ENCODE peak calls at places on chromosomes 3 and 15, in four cellular contexts. Z is pancreas, T is left lung, V is esophagus muscularis mucosa. L is an unnamed sample.

GRCh38 chr3:11548721-11549131 is 95.0 kb downstream of the VGLL4 start:
- DNase-seq in Z (no peak), V (no peak), T (no peak), L (no peak)

GRCh38 chr15:40863660-40864285 is 10.3 kb downstream of the RHOV start:
- DNase-seq in Z (no peak), T (no peak), V (no peak), L (no peak)

GRCh38 chr15:76912430-76912829 is 7.3 kb upstream of the SCAPER start:
- DNase-seq in Z (no peak), T (no peak), V (no peak), L (no peak)

GRCh38 chr15:42101861-42102260 is 7.5 kb upstream of the PLA2G4D start:
- DNase-seq in Z (no peak), V (no peak), T (no peak), L (no peak)

GRCh38 chr3:194390835-194391234 is 8.2 kb downstream of the GP5 start:
- DNase-seq in V (no peak), T (no peak), Z (no peak), L (no peak)

GRCh38 chr3:152320201-152320617 is 51.5 kb downstream of the MBNL1 start:
- DNase-seq in Z (no peak), V (no peak), T (no peak), L (no peak)

GRCh38 chr3:64063207-64063981 is 40.1 kb upstream of the PSMD6 start:
- DNase-seq in V (peak; percentile 17), T (no peak), Z (no peak), L (no peak)

GRCh38 chr15:29799859-29800258 is 22.4 kb downstream of the TJP1 start:
- DNase-seq in Z (no peak), T (no peak), V (no peak), L (no peak)

GRCh38 chr3:54556630-54557029 is 371.2 kb downstream of the LRTM1 start:
- DNase-seq in Z (no peak), V (no peak), T (no peak), L (no peak)

GRCh38 chr3:78689378-78689777 is 1078.4 kb downstream of the ROBO1 start:
- DNase-seq in T (no peak), V (no peak), Z (no peak), L (no peak)

GRCh38 chr3:169699536-169700050 is 36.1 kb upstream of the MECOM start:
- DNase-seq in Z (peak; percentile 19), V (peak; percentile 95), T (no peak), L (no peak)

DNA sequence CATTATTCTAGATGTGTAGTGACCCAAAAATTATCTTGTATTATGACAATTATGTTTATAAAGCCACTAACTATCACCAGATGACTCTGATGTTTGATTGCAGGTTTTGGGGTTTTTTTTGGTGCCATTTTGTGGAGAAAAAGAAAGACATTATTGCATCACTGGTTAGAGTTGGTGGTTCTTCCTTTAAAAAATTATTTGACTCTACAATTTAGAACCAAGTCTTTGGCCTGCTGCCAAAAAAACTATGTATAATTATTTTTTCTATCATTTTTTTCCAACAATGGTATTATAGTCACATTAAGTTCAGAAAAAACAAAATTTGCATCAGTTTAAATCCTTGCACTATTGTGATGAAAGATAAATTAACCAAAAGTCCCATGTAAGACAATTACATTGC is 258.6 kb upstream of the GRM7 start:
- DNase-seq in T (no peak), V (no peak), Z (no peak), L (no peak)
- TF ChIP-seq CTCF in T (no peak), V (no peak), Z (no peak), L (no peak)

DNA sequence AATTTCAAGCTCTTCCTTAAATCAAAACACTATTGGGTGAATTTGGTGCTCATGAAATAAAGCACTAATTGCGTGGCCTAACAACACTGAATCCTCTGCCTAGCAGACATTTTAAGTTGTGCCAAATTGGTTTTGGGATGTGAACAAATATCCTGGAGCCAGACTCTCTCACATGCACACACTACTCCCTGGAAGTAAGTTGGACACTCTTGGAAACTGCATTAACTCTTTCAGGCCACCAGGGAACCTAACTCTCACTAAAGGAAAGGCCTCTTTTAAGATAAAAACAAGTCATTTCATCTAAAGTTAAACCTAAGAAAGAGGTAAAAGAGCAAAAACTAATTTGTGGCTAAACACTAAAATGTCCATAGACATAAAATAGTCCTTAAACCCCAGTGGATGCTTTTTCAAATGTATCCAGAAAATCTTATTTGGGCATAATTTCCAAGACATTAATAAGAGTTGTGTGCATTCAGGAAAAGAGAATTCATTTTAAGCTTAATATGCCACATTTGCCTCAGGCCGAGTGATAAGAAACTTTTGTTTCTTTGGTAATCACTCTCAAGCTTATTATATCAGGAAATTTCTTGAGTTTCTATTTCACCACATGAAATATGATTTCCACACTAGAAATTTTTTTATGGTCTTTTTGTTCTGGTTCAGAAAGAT is 61.8 kb downstream of the ZBTB20 start:
- DNase-seq in Z (no peak), T (no peak), V (no peak), L (no peak)
- TF ChIP-seq CTCF in Z (no peak), T (peak; percentile 19), V (no peak), L (peak; percentile 37)

GRCh38 chr3:134527037-134527436 is 41.2 kb downstream of the CEP63 start:
- DNase-seq in T (no peak), Z (no peak), V (no peak), L (no peak)
- TF ChIP-seq CTCF in T (peak; percentile 10), Z (no peak), V (no peak), L (no peak)

GRCh38 chr3:16498130-16498890 is 15.2 kb downstream of the RFTN1 start:
- DNase-seq in T (no peak), Z (no peak), V (no peak), L (no peak)
- TF ChIP-seq CTCF in T (no peak), Z (no peak), V (no peak), L (no peak)

GRCh38 chr3:52447512-52448355 is 2.8 kb upstream of the SEMA3G start:
- DNase-seq in V (no peak), Z (no peak), T (no peak), L (no peak)
- TF ChIP-seq CTCF in V (no peak), Z (no peak), T (no peak), L (no peak)

GRCh38 chr15:52331490-52332240 is 36.1 kb upstream of the MYO5C start:
- DNase-seq in Z (peak; percentile 39), T (no peak), V (no peak), L (no peak)
- TF ChIP-seq CTCF in Z (no peak), T (no peak), V (no peak), L (no peak)

GRCh38 chr15:22863356-22863755 is 24.9 kb downstream of the NIPA2 start:
- DNase-seq in V (no peak), T (no peak), Z (peak; percentile 51), L (no peak)
- TF ChIP-seq CTCF in V (no peak), T (no peak), Z (no peak), L (no peak)

L was measured in mesothelial cell of epicardium.